ENCODE peak calls at places on chromosome 9, in six cellular contexts. L is NCI-H1436; C is chondrocyte; F is stimulated activated CD4-positive, alpha-beta T cell treated with anti-CD3 and anti-CD28 coated beads, Interleukin-1b, Interleukin-23, amount 100 ng/mL, for 4 hours; R is AML-193; E is HS-27A. M is an unnamed sample.

GRCh38 chr9:118331622-118332045 is 627.4 kb downstream of the TLR4 start:
- DNase-seq in L (no peak), C (no peak), F (no peak), R (no peak), E (peak; percentile 47), M (no peak)

GRCh38 chr9:121823451-121824169 is 172.2 kb downstream of the DAB2IP start:
- DNase-seq in L (no peak), C (no peak), F (no peak), R (no peak), E (no peak), M (no peak)

GRCh38 chr9:133252301-133252776 is 22.7 kb downstream of the ABO start:
- DNase-seq in L (no peak), C (no peak), F (no peak), R (no peak), E (no peak), M (no peak)

GRCh38 chr9:130681769-130682489 is 11.7 kb upstream of the EXOSC2 start:
- DNase-seq in L (no peak), C (no peak), F (no peak), R (peak; percentile 10), E (no peak), M (no peak)

GRCh38 chr9:109973336-109973735 is 193.3 kb downstream of the PALM2AKAP2 start:
- DNase-seq in L (no peak), C (no peak), F (no peak), R (no peak), E (no peak), M (no peak)

GRCh38 chr9:111838439-111838838 is 43.7 kb upstream of the SHOC1 start:
- DNase-seq in L (no peak), C (no peak), F (no peak), R (no peak), E (no peak), M (no peak)

GRCh38 chr9:87564111-87564510 is 66.4 kb downstream of the DAPK1 start:
- DNase-seq in L (no peak), C (no peak), F (no peak), R (no peak), E (no peak), M (no peak)

GRCh38 chr9:126707083-126707482 is 93.4 kb downstream of the LMX1B start:
- DNase-seq in L (no peak), C (no peak), F (no peak), R (no peak), E (no peak), M (no peak)

GRCh38 chr9:136021171-136021890 is 60.2 kb upstream of the UBAC1 start:
- DNase-seq in L (no peak), C (no peak), F (no peak), R (no peak), E (no peak), M (no peak)

GRCh38 chr9:127021664-127022337 is 100.6 kb downstream of the ANGPTL2 start:
- DNase-seq in L (no peak), C (no peak), F (no peak), R (no peak), E (no peak), M (peak; percentile 91)

GRCh38 chr9:77392328-77392727 is 215.0 kb downstream of the VPS13A start:
- DNase-seq in L (no peak), C (no peak), F (no peak), R (no peak), E (no peak), M (no peak)

GRCh38 chr9:115240676-115241075 is 122.7 kb upstream of the TNC start:
- DNase-seq in L (no peak), C (no peak), F (no peak), R (no peak), E (no peak), M (no peak)

GRCh38 chr9:136429683-136430590 is 9.7 kb downstream of the INPP5E start:
- DNase-seq in L (no peak), C (no peak), F (no peak), R (no peak), E (no peak), M (no peak)

GRCh38 chr9:134205636-134206316 is 41.4 kb upstream of the RNU6ATAC start:
- DNase-seq in L (peak; percentile 89), C (peak; percentile 15), F (no peak), R (no peak), E (no peak), M (peak; percentile 65)

GRCh38 chr9:17777465-17777864 is 198.6 kb downstream of the SH3GL2 start:
- DNase-seq in L (no peak), C (no peak), F (no peak), R (no peak), E (no peak), M (no peak)

GRCh38 chr9:113687680-113688371 is 188.3 kb upstream of the ZNF618 start:
- DNase-seq in L (no peak), C (no peak), F (no peak), R (no peak), E (no peak), M (no peak)

GRCh38 chr9:125886365-125886764 is 139.2 kb downstream of the PBX3 start:
- DNase-seq in L (no peak), C (no peak), F (no peak), R (no peak), E (no peak), M (no peak)

GRCh38 chr9:124779368-124780059 is 2.6 kb downstream of the OLFML2A start:
- DNase-seq in L (no peak), C (peak; percentile 69), F (no peak), R (no peak), E (peak; percentile 58), M (peak; percentile 76)

GRCh38 chr9:75197521-75197920 is 109.2 kb downstream of the OSTF1 start:
- DNase-seq in L (no peak), C (no peak), F (no peak), R (no peak), E (no peak), M (no peak)

GRCh38 chr9:130537346-130538050 is 41.9 kb upstream of the FUBP3 start:
- DNase-seq in L (no peak), C (no peak), F (no peak), R (no peak), E (no peak), M (no peak)

GRCh38 chr9:109856785-109857184 is 76.8 kb downstream of the PALM2AKAP2 start:
- DNase-seq in L (no peak), C (no peak), F (no peak), R (no peak), E (no peak), M (no peak)

GRCh38 chr9:114685951-114686350 is 4.0 kb upstream of the TEX48 start:
- DNase-seq in L (no peak), C (no peak), F (no peak), R (no peak), E (no peak), M (no peak)

GRCh38 chr9:21395778-21396717 is 10.8 kb upstream of the IFNA2 start:
- DNase-seq in L (no peak), C (no peak), F (peak; percentile 54), R (peak; percentile 37), E (no peak), M (no peak)

GRCh38 chr9:108207611-108208051 is 648.2 kb downstream of the ACTL7B start:
- DNase-seq in L (no peak), C (no peak), F (no peak), R (no peak), E (no peak), M (no peak)

GRCh38 chr9:124480621-124480981 is 26.6 kb downstream of the NR5A1 start:
- DNase-seq in L (peak; percentile 30), C (no peak), F (no peak), R (no peak), E (no peak), M (no peak)

GRCh38 chr9:81264516-81264915 is 424.8 kb downstream of the TLE1 start:
- DNase-seq in L (no peak), C (no peak), F (no peak), R (no peak), E (no peak), M (no peak)

GRCh38 chr9:126057036-126057435 is 269.6 kb upstream of the MVB12B start:
- DNase-seq in L (no peak), C (no peak), F (no peak), R (no peak), E (no peak), M (peak; percentile 70)

GRCh38 chr9:14645648-14646047 is 47.6 kb downstream of the ZDHHC21 start:
- DNase-seq in L (no peak), C (no peak), F (no peak), R (no peak), E (no peak), M (no peak)